ENCODE peak calls at places on chromosomes 2 and 18, in six cellular contexts. F is heart right ventricle, B is astrocyte of the spinal cord, V is HepG2, Z is pulmonary artery endothelial cell, Y is H9. P is an unnamed sample.

GRCh38 chr2:138630164-138630563 is 128.6 kb downstream of the SPOPL start:
- DNase-seq in F (no peak), B (no peak), V (no peak), Z (no peak), Y (no peak), P (peak; percentile 26)

GRCh38 chr2:217086038-217086522 is 226.2 kb upstream of the TNP1 start:
- DNase-seq in F (no peak), B (peak; percentile 56), V (no peak), Z (no peak), Y (no peak), P (no peak)

GRCh38 chr2:19111297-19111696 is 247.1 kb downstream of the OSR1 start:
- DNase-seq in F (no peak), B (peak; percentile 23), V (no peak), Z (no peak), Y (no peak), P (peak; percentile 25)

GRCh38 chr2:101828267-101829017 is 130.9 kb downstream of the MAP4K4 start:
- DNase-seq in F (no peak), B (no peak), V (no peak), Z (no peak), Y (no peak), P (no peak)

GRCh38 chr18:3328522-3328921 is 66.6 kb downstream of the MYL12B start:
- DNase-seq in F (no peak), B (no peak), V (no peak), Z (no peak), Y (no peak), P (no peak)

GRCh38 chr2:43178602-43179542 is 47.5 kb downstream of the ZFP36L2 start:
- DNase-seq in F (peak; percentile 68), B (peak; percentile 92), V (peak; percentile 90), Z (peak; percentile 86), Y (peak; percentile 87), P (peak; percentile 97)

GRCh38 chr2:24403168-24403850 is 43.0 kb upstream of the ITSN2 start:
- DNase-seq in F (no peak), B (no peak), V (no peak), Z (no peak), Y (no peak), P (no peak)

GRCh38 chr18:28287146-28287545 is 110.2 kb upstream of the CDH2 start:
- DNase-seq in F (no peak), B (no peak), V (no peak), Z (no peak), Y (peak; percentile 74), P (peak; percentile 90)

GRCh38 chr2:55839182-55839819 is 84.3 kb downstream of the EFEMP1 start:
- DNase-seq in F (no peak), B (peak; percentile 42), V (peak; percentile 91), Z (no peak), Y (no peak), P (peak; percentile 70)

GRCh38 chr2:191041418-191042161 is 27.6 kb upstream of the STAT1 start:
- DNase-seq in F (no peak), B (peak; percentile 16), V (peak; percentile 86), Z (no peak), Y (peak; percentile 80), P (peak; percentile 87)

GRCh38 chr2:149033716-149034115 is 4.8 kb upstream of the LYPD6B start:
- DNase-seq in F (no peak), B (no peak), V (no peak), Z (no peak), Y (no peak), P (peak; percentile 70)